ENCODE peak calls at places on chromosomes 11 and 22, in eight cellular contexts. G is hepatocyte; Y is activated CD4-positive, alpha-beta T cell treated with anti-CD3 and anti-CD28 coated beads, Interleukin-2, amount 50 U/mL, for 4 hours; Z is fibroblast of lung; W is stimulated activated naive B cell treated with anti-CD40 and anti-IgM and Interleukin-4, amounts not matched to agents 10 μg/mL and 1 μg/mL and 100 μg/mL, for 72 hours; M is fibroblast of the aortic adventitia; T is foreskin melanocyte; Q is left colon. C is an unnamed sample.

GRCh38 chr11:119717839-119718534 is 11.0 kb downstream of the NECTIN1 start:
- DNase-seq in Y (no peak), G (no peak), W (no peak), T (no peak), Q (no peak), M (no peak), Z (peak), C (no peak)

GRCh38 chr11:12286606-12287005 is 90.8 kb upstream of the PARVA start:
- DNase-seq in Z (no peak), Y (no peak), M (no peak), Q (no peak), W (no peak), T (no peak), G (no peak), C (no peak)

GRCh38 chr11:63608353-63609345 is 5.6 kb downstream of the PLAAT3 start:
- DNase-seq in Y (no peak), Z (peak), Q (no peak), T (no peak), G (no peak), M (peak), W (no peak), C (no peak)

GRCh38 chr11:124717786-124718634 is 21.7 kb upstream of the NRGN start:
- DNase-seq in Y (no peak), G (peak), Z (peak), M (peak), T (no peak), Q (no peak), W (peak), C (no peak)

GRCh38 chr11:93741882-93742226 is 382 bp downstream of the C11orf54 start:
- DNase-seq in W (no peak), Z (peak), Y (no peak), Q (peak), T (no peak), G (peak), M (peak), C (peak)

GRCh38 chr11:46416656-46417055 is 25.1 kb upstream of the CHRM4 start:
- DNase-seq in Q (no peak), T (no peak), M (no peak), Z (no peak), Y (no peak), G (no peak), W (no peak), C (no peak)

GRCh38 chr11:72091292-72091691 is 10.6 kb downstream of the LRRC51 start:
- DNase-seq in Y (peak), Z (peak), W (peak), T (no peak), Q (peak), G (peak), M (peak), C (no peak)

GRCh38 chr22:45448431-45448830 is 34.9 kb downstream of the RIBC2 start:
- DNase-seq in Y (no peak), T (no peak), M (peak), G (no peak), Q (no peak), W (no peak), Z (no peak), C (peak)

GRCh38 chr22:43186272-43187170 is at the start of gene TTLL12:
- DNase-seq in Z (peak), T (peak), Q (no peak), Y (peak), G (peak), W (peak), M (peak), C (no peak)

GRCh38 chr11:8768625-8769333 is 86.2 kb downstream of the RPL27A start:
- DNase-seq in Z (peak), Q (no peak), M (peak), W (no peak), Y (no peak), G (peak), T (no peak), C (peak)

GRCh38 chr11:44927174-44927661 is 23.5 kb downstream of the TP53I11 start:
- DNase-seq in M (peak), G (peak), Z (peak), T (peak), Y (peak), W (no peak), Q (peak), C (peak)

GRCh38 chr11:120034881-120035620 is 102.9 kb downstream of the TRIM29 start:
- DNase-seq in T (no peak), Q (no peak), M (no peak), Y (no peak), W (no peak), Z (no peak), G (no peak), C (no peak)

GRCh38 chr22:43826142-43827093 is 14.3 kb upstream of the EFCAB6 start:
- DNase-seq in Q (no peak), T (no peak), Y (no peak), G (peak), W (no peak), M (peak), Z (peak), C (peak)

GRCh38 chr22:36257308-36257707 is 4.4 kb downstream of the APOL1 start:
- DNase-seq in W (no peak), T (no peak), Y (no peak), G (no peak), Q (no peak), Z (no peak), M (no peak), C (no peak)

GRCh38 chr11:124740277-124740882 is 638 bp downstream of the NRGN start:
- DNase-seq in W (peak), Q (no peak), G (no peak), M (peak), Z (peak), Y (peak), T (no peak), C (no peak)

GRCh38 chr22:19766506-19767426 is 6.2 kb downstream of the TBX1 start:
- DNase-seq in M (no peak), Q (peak), T (peak), W (no peak), G (peak), Y (peak), Z (no peak), C (no peak)

GRCh38 chr11:74557526-74557925 is 34.9 kb upstream of the POLD3 start:
- DNase-seq in M (no peak), Q (no peak), Z (no peak), Y (no peak), G (no peak), W (no peak), T (no peak), C (no peak)

GRCh38 chr22:27139935-27140493 is 482.6 kb downstream of the MIAT start:
- DNase-seq in Q (no peak), M (peak), Y (no peak), W (no peak), T (no peak), G (peak), Z (peak), C (peak)

GRCh38 chr11:32396331-32396730 is 39.0 kb downstream of the WT1 start:
- DNase-seq in M (no peak), W (no peak), G (no peak), T (no peak), Q (no peak), Y (no peak), Z (no peak), C (no peak)

GRCh38 chr11:65421204-65422103 is 1.1 kb upstream of the NEAT1 start:
- DNase-seq in Q (peak), Z (peak), T (peak), W (peak), M (peak), G (peak), Y (peak), C (peak)

GRCh38 chr11:108558222-108558621 is 35.3 kb downstream of the EXPH5 start:
- DNase-seq in W (no peak), T (no peak), M (no peak), G (no peak), Q (no peak), Y (no peak), Z (no peak), C (no peak)

GRCh38 chr11:19832166-19832750 is 119.6 kb downstream of the NAV2 start:
- DNase-seq in W (no peak), G (no peak), M (no peak), Q (no peak), T (no peak), Y (no peak), Z (no peak), C (no peak)

GRCh38 chr22:20624161-20624616 is 116.8 kb downstream of the MED15 start:
- DNase-seq in Z (peak), Y (no peak), G (no peak), Q (no peak), W (peak), T (no peak), M (peak), C (no peak)

GRCh38 chr11:59560290-59560701 is 49.0 kb downstream of the OR4D9 start:
- DNase-seq in Q (peak), Y (peak), M (peak), T (peak), G (peak), W (peak), Z (peak), C (peak)

GRCh38 chr22:41900652-41901312 is 14.1 kb downstream of the SHISA8 start:
- DNase-seq in W (no peak), Z (no peak), T (no peak), M (no peak), Q (no peak), Y (no peak), G (no peak), C (no peak)

GRCh38 chr11:122776546-122776945 is 61.8 kb upstream of the CRTAM start:
- DNase-seq in Q (no peak), G (no peak), M (peak), Y (no peak), T (no peak), Z (no peak), W (no peak), C (no peak)

GRCh38 chr11:67522844-67523555 is at the start of gene CABP2:
- DNase-seq in W (no peak), T (no peak), G (no peak), Y (no peak), Q (no peak), M (no peak), Z (no peak), C (no peak)

GRCh38 chr11:130125638-130126037 is 33.9 kb upstream of the ST14 start:
- DNase-seq in Z (no peak), G (no peak), Y (no peak), M (no peak), Q (no peak), W (no peak), T (no peak), C (no peak)

GRCh38 chr11:120268686-120269085 is 28.7 kb downstream of the POU2F3 start:
- DNase-seq in T (no peak), M (no peak), W (no peak), Y (no peak), G (no peak), Q (no peak), Z (no peak), C (no peak)

GRCh38 chr22:29798801-29799200 is 31.6 kb downstream of the UQCR10 start:
- DNase-seq in T (no peak), Y (no peak), G (no peak), W (no peak), Q (no peak), Z (no peak), M (no peak), C (no peak)

C was measured in GM04504.